ENCODE peak calls at places on chromosome X, in eight cellular contexts. One of them, this sample, is unnamed.

GRCh38 chrX:100649550-100650356 is 5.8 kb downstream of the SRPX2 start:
- DNase-seq in hepatic stellate cell: peak
- DNase-seq in iPS-NIHi11: peak
- DNase-seq in HEK293T: no peak
- DNase-seq in cardiac muscle cell: peak
- DNase-seq in GM04504: peak
- DNase-seq in RPMI7951: peak
- DNase-seq in adrenal gland: peak
- DNase-seq in this sample: peak

GRCh38 chrX:68503830-68504229 is 5.0 kb downstream of the YIPF6 start:
- DNase-seq in hepatic stellate cell: no peak
- DNase-seq in iPS-NIHi11: no peak
- DNase-seq in HEK293T: no peak
- DNase-seq in cardiac muscle cell: no peak
- DNase-seq in GM04504: no peak
- DNase-seq in RPMI7951: no peak
- DNase-seq in adrenal gland: no peak
- DNase-seq in this sample: no peak

GRCh38 chrX:123184858-123185251 is 777 bp downstream of the GRIA3 start:
- DNase-seq in hepatic stellate cell: no peak
- DNase-seq in iPS-NIHi11: no peak
- DNase-seq in HEK293T: no peak
- DNase-seq in cardiac muscle cell: peak
- DNase-seq in GM04504: no peak
- DNase-seq in RPMI7951: peak
- DNase-seq in adrenal gland: peak
- DNase-seq in this sample: no peak

GRCh38 chrX:12936947-12937346 is 30.5 kb downstream of the TLR8 start:
- DNase-seq in hepatic stellate cell: no peak
- DNase-seq in iPS-NIHi11: no peak
- DNase-seq in HEK293T: no peak
- DNase-seq in cardiac muscle cell: no peak
- DNase-seq in GM04504: no peak
- DNase-seq in RPMI7951: no peak
- DNase-seq in adrenal gland: no peak
- DNase-seq in this sample: no peak

GRCh38 chrX:136307471-136307870 is 6.7 kb downstream of the ADGRG4 start:
- DNase-seq in hepatic stellate cell: no peak
- DNase-seq in iPS-NIHi11: no peak
- DNase-seq in HEK293T: no peak
- DNase-seq in cardiac muscle cell: no peak
- DNase-seq in GM04504: no peak
- DNase-seq in RPMI7951: no peak
- DNase-seq in adrenal gland: no peak
- DNase-seq in this sample: no peak

GRCh38 chrX:72110051-72110926 is 21.4 kb downstream of the RTL5 start:
- DNase-seq in hepatic stellate cell: no peak
- DNase-seq in iPS-NIHi11: no peak
- DNase-seq in HEK293T: no peak
- DNase-seq in cardiac muscle cell: no peak
- DNase-seq in GM04504: no peak
- DNase-seq in RPMI7951: peak
- DNase-seq in adrenal gland: no peak
- DNase-seq in this sample: no peak

GRCh38 chrX:15751160-15751819 is 13.2 kb downstream of the CA5B start:
- DNase-seq in hepatic stellate cell: peak
- DNase-seq in iPS-NIHi11: no peak
- DNase-seq in HEK293T: no peak
- DNase-seq in cardiac muscle cell: no peak
- DNase-seq in GM04504: peak
- DNase-seq in RPMI7951: peak
- DNase-seq in adrenal gland: no peak
- DNase-seq in this sample: no peak

GRCh38 chrX:47214435-47215077 is 3.9 kb upstream of the CDK16 start:
- DNase-seq in hepatic stellate cell: no peak
- DNase-seq in iPS-NIHi11: no peak
- DNase-seq in HEK293T: no peak
- DNase-seq in cardiac muscle cell: no peak
- DNase-seq in GM04504: no peak
- DNase-seq in RPMI7951: no peak
- DNase-seq in adrenal gland: no peak
- DNase-seq in this sample: no peak

GRCh38 chrX:44874481-44875184 is 1.6 kb downstream of the KDM6A start:
- DNase-seq in hepatic stellate cell: peak
- DNase-seq in iPS-NIHi11: peak
- DNase-seq in HEK293T: peak
- DNase-seq in cardiac muscle cell: peak
- DNase-seq in GM04504: peak
- DNase-seq in RPMI7951: peak
- DNase-seq in adrenal gland: peak
- DNase-seq in this sample: no peak

GRCh38 chrX:97539970-97540519 is 656.3 kb downstream of the RPA4 start:
- DNase-seq in hepatic stellate cell: no peak
- DNase-seq in iPS-NIHi11: no peak
- DNase-seq in HEK293T: no peak
- DNase-seq in cardiac muscle cell: no peak
- DNase-seq in GM04504: no peak
- DNase-seq in RPMI7951: no peak
- DNase-seq in adrenal gland: no peak
- DNase-seq in this sample: no peak

GRCh38 chrX:71859637-71860036 is 51.0 kb upstream of the NHSL2 start:
- DNase-seq in hepatic stellate cell: no peak
- DNase-seq in iPS-NIHi11: peak
- DNase-seq in HEK293T: peak
- DNase-seq in cardiac muscle cell: peak
- DNase-seq in GM04504: peak
- DNase-seq in RPMI7951: peak
- DNase-seq in adrenal gland: peak
- DNase-seq in this sample: no peak

GRCh38 chrX:133390647-133391046 is 24.6 kb downstream of the GPC4 start:
- DNase-seq in hepatic stellate cell: no peak
- DNase-seq in iPS-NIHi11: no peak
- DNase-seq in HEK293T: no peak
- DNase-seq in cardiac muscle cell: no peak
- DNase-seq in GM04504: no peak
- DNase-seq in RPMI7951: no peak
- DNase-seq in adrenal gland: no peak
- DNase-seq in this sample: no peak

GRCh38 chrX:115018944-115019343 is 1.5 kb upstream of the IL13RA2 start:
- DNase-seq in hepatic stellate cell: no peak
- DNase-seq in iPS-NIHi11: no peak
- DNase-seq in HEK293T: no peak
- DNase-seq in cardiac muscle cell: no peak
- DNase-seq in GM04504: peak
- DNase-seq in RPMI7951: peak
- DNase-seq in adrenal gland: no peak
- DNase-seq in this sample: no peak

GRCh38 chrX:17860811-17861495 is at the start of gene RAI2:
- DNase-seq in hepatic stellate cell: no peak
- DNase-seq in iPS-NIHi11: peak
- DNase-seq in HEK293T: peak
- DNase-seq in cardiac muscle cell: peak
- DNase-seq in GM04504: no peak
- DNase-seq in RPMI7951: no peak
- DNase-seq in adrenal gland: peak
- DNase-seq in this sample: peak

GRCh38 chrX:14670819-14671218 is 141.5 kb downstream of the GLRA2 start:
- DNase-seq in hepatic stellate cell: no peak
- DNase-seq in iPS-NIHi11: no peak
- DNase-seq in HEK293T: no peak
- DNase-seq in cardiac muscle cell: no peak
- DNase-seq in GM04504: no peak
- DNase-seq in RPMI7951: no peak
- DNase-seq in adrenal gland: no peak
- DNase-seq in this sample: no peak

GRCh38 chrX:8879750-8880149 is 78.6 kb upstream of the FAM9A start:
- DNase-seq in hepatic stellate cell: no peak
- DNase-seq in iPS-NIHi11: peak
- DNase-seq in HEK293T: peak
- DNase-seq in cardiac muscle cell: no peak
- DNase-seq in GM04504: no peak
- DNase-seq in RPMI7951: peak
- DNase-seq in adrenal gland: peak
- DNase-seq in this sample: no peak

GRCh38 chrX:30973784-30974427 is 84.9 kb upstream of the TAB3 start:
- DNase-seq in hepatic stellate cell: no peak
- DNase-seq in iPS-NIHi11: peak
- DNase-seq in HEK293T: no peak
- DNase-seq in cardiac muscle cell: no peak
- DNase-seq in GM04504: no peak
- DNase-seq in RPMI7951: no peak
- DNase-seq in adrenal gland: no peak
- DNase-seq in this sample: no peak

GRCh38 chrX:6614516-6614915 is 79.6 kb upstream of the VCX3A start:
- DNase-seq in hepatic stellate cell: no peak
- DNase-seq in iPS-NIHi11: no peak
- DNase-seq in HEK293T: no peak
- DNase-seq in cardiac muscle cell: no peak
- DNase-seq in GM04504: no peak
- DNase-seq in RPMI7951: no peak
- DNase-seq in adrenal gland: no peak
- DNase-seq in this sample: no peak

GRCh38 chrX:47148946-47149345 is 3.9 kb downstream of the RBM10 start:
- DNase-seq in hepatic stellate cell: no peak
- DNase-seq in iPS-NIHi11: no peak
- DNase-seq in HEK293T: no peak
- DNase-seq in cardiac muscle cell: no peak
- DNase-seq in GM04504: no peak
- DNase-seq in RPMI7951: no peak
- DNase-seq in adrenal gland: peak
- DNase-seq in this sample: no peak

GRCh38 chrX:136488706-136489105 is 959 bp downstream of the BRS3 start:
- DNase-seq in hepatic stellate cell: no peak
- DNase-seq in iPS-NIHi11: no peak
- DNase-seq in HEK293T: no peak
- DNase-seq in cardiac muscle cell: no peak
- DNase-seq in GM04504: no peak
- DNase-seq in RPMI7951: no peak
- DNase-seq in adrenal gland: no peak
- DNase-seq in this sample: no peak

GRCh38 chrX:7083468-7084396 is 63.8 kb upstream of the STS start:
- DNase-seq in hepatic stellate cell: peak
- DNase-seq in iPS-NIHi11: no peak
- DNase-seq in HEK293T: no peak
- DNase-seq in cardiac muscle cell: no peak
- DNase-seq in GM04504: peak
- DNase-seq in RPMI7951: peak
- DNase-seq in adrenal gland: peak
- DNase-seq in this sample: no peak

GRCh38 chrX:12978205-12979010 is 3.5 kb downstream of the TMSB4X start:
- DNase-seq in hepatic stellate cell: no peak
- DNase-seq in iPS-NIHi11: peak
- DNase-seq in HEK293T: no peak
- DNase-seq in cardiac muscle cell: no peak
- DNase-seq in GM04504: peak
- DNase-seq in RPMI7951: peak
- DNase-seq in adrenal gland: peak
- DNase-seq in this sample: peak

This sample was measured in sciatic nerve.